ENCODE peak calls at places on chromosome 17, in five cellular contexts. T, Q, P, M and B are unnamed samples.

GRCh38 chr17:77343031-77343866 is 202.5 kb downstream of the SEC14L1 start:
- DNase-seq in M (no peak), P (no peak), Q (no peak), T (no peak), B (no peak)

GRCh38 chr17:7570351-7570750 is 8.6 kb downstream of the SENP3 start:
- DNase-seq in M (no peak), T (no peak), Q (no peak), P (no peak), B (no peak)

GRCh38 chr17:50370052-50370451 is 2.9 kb downstream of the MRPL27 start:
- DNase-seq in P (no peak), Q (no peak), M (no peak), T (no peak), B (no peak)

GRCh38 chr17:36128411-36128978 is 24.9 kb downstream of the CCL4 start:
- DNase-seq in Q (no peak), P (no peak), M (no peak), T (no peak), B (no peak)

GRCh38 chr17:59267776-59268175 is 47.5 kb downstream of the GDPD1 start:
- DNase-seq in P (no peak), M (no peak), T (no peak), Q (no peak), B (no peak)

GRCh38 chr17:20997711-20998570 is 44.9 kb downstream of the USP22 start:
- DNase-seq in P (no peak), Q (no peak), T (no peak), M (no peak), B (no peak)

GRCh38 chr17:42548070-42548837 is 4.5 kb upstream of the HSD17B1 start:
- DNase-seq in P (peak; percentile 62), T (peak; percentile 55), M (peak; percentile 60), Q (peak; percentile 79), B (peak; percentile 85)

GRCh38 chr17:73791644-73792043 is 147.4 kb upstream of the SDK2 start:
- DNase-seq in M (no peak), P (no peak), T (no peak), Q (no peak), B (no peak)

GRCh38 chr17:49571283-49571682 is 4.4 kb upstream of the NXPH3 start:
- DNase-seq in P (no peak), T (no peak), M (no peak), Q (no peak), B (peak; percentile 41)

GRCh38 chr17:37221865-37222264 is 153.9 kb upstream of the C17orf78 start:
- DNase-seq in P (no peak), Q (no peak), T (no peak), M (no peak), B (no peak)

GRCh38 chr17:10790491-10791401 is 13.2 kb downstream of the TMEM238L start:
- DNase-seq in T (no peak), Q (no peak), M (no peak), P (no peak), B (no peak)

GRCh38 chr17:66865151-66865550 is 30.2 kb downstream of the CACNG5 start:
- DNase-seq in P (no peak), M (no peak), Q (no peak), T (no peak), B (no peak)

GRCh38 chr17:75059369-75060345 is 12.6 kb downstream of the KCTD2 start:
- DNase-seq in Q (no peak), P (no peak), M (peak; percentile 75), T (no peak), B (peak; percentile 40)

GRCh38 chr17:66707051-66707450 is 127.9 kb upstream of the CACNG5 start:
- DNase-seq in Q (no peak), P (no peak), M (no peak), T (no peak), B (no peak)

GRCh38 chr17:73901661-73902415 is 257.6 kb upstream of the SDK2 start:
- DNase-seq in Q (no peak), P (peak; percentile 41), T (no peak), M (peak; percentile 6), B (peak; percentile 70)

GRCh38 chr17:78112508-78113471 is 15.8 kb downstream of the TMC6 start:
- DNase-seq in M (peak; percentile 63), T (peak; percentile 62), P (peak; percentile 85), Q (peak; percentile 72), B (peak; percentile 78)

GRCh38 chr17:5912927-5913565 is 157.1 kb upstream of the WSCD1 start:
- DNase-seq in P (no peak), T (no peak), Q (no peak), M (no peak), B (no peak)

GRCh38 chr17:35752471-35752870 is 568 bp downstream of the GAS2L2 start:
- DNase-seq in T (no peak), P (no peak), Q (no peak), M (no peak), B (no peak)

GRCh38 chr17:43389022-43389947 is 9.5 kb upstream of the ARL4D start:
- DNase-seq in Q (peak; percentile 94), M (peak; percentile 86), T (peak; percentile 73), P (peak; percentile 76), B (peak; percentile 92)

GRCh38 chr17:64540118-64540776 is 33.5 kb downstream of the CEP95 start:
- DNase-seq in T (no peak), Q (no peak), P (no peak), M (no peak), B (no peak)

GRCh38 chr17:39393732-39394131 is 7.7 kb downstream of the FBXL20 start:
- DNase-seq in Q (no peak), T (no peak), P (no peak), M (peak; percentile 15), B (no peak)

GRCh38 chr17:78337244-78338109 is 22.4 kb downstream of the SOCS3 start:
- DNase-seq in M (peak; percentile 75), T (no peak), Q (no peak), P (no peak), B (no peak)

GRCh38 chr17:49585422-49586027 is 9.9 kb downstream of the NXPH3 start:
- DNase-seq in M (no peak), P (no peak), T (no peak), Q (no peak), B (no peak)

GRCh38 chr17:37089998-37090397 is 141.2 kb downstream of the AATF start:
- DNase-seq in P (no peak), T (peak; percentile 21), M (peak; percentile 11), Q (peak; percentile 83), B (no peak)

GRCh38 chr17:17107891-17108680 is 65.8 kb downstream of the MPRIP start:
- DNase-seq in T (no peak), P (no peak), M (peak; percentile 17), Q (no peak), B (no peak)

GRCh38 chr17:17462048-17462824 is 14.6 kb upstream of the MED9 start:
- DNase-seq in P (no peak), T (no peak), Q (no peak), M (no peak), B (no peak)

GRCh38 chr17:31564883-31565297 is 173.4 kb downstream of the RAB11FIP4 start:
- DNase-seq in M (peak; percentile 84), T (no peak), Q (no peak), P (no peak), B (no peak)

GRCh38 chr17:10683853-10684252 is 13.5 kb downstream of the SCO1 start:
- DNase-seq in T (no peak), M (peak; percentile 55), P (no peak), Q (no peak), B (no peak)

GRCh38 chr17:5325851-5326250 is 43.8 kb downstream of the RABEP1 start:
- DNase-seq in P (no peak), Q (no peak), T (no peak), M (no peak), B (no peak)

GRCh38 chr17:80791758-80792284 is 199.8 kb upstream of the CHMP6 start:
- DNase-seq in M (peak; percentile 93), P (no peak), Q (peak; percentile 75), T (no peak), B (peak; percentile 87)